ENCODE peak calls at places on chromosomes 4 and X, in seven cellular contexts. O is B cell, S is A549, L is amygdala, H is AG08395, K is nephron progenitor cell, W is AG08396. V is an unnamed sample.

GRCh38 chr4:185597532-185598188 is 62.4 kb upstream of the PDLIM3 start:
- DNase-seq in O (peak), S (peak), L (peak), H (peak), K (peak), W (peak), V (peak)

GRCh38 chrX:97168646-97169045 is 284.9 kb downstream of the RPA4 start:
- DNase-seq in O (no peak), S (no peak), L (no peak), H (no peak), K (no peak), W (no peak), V (no peak)

GRCh38 chr4:40909363-40909876 is 159.7 kb downstream of the NSUN7 start:
- DNase-seq in O (no peak), S (no peak), L (no peak), H (peak), K (no peak), W (peak), V (no peak)

GRCh38 chr4:153937289-153937688 is 148.4 kb upstream of the SFRP2 start:
- DNase-seq in O (no peak), S (no peak), L (no peak), H (no peak), K (no peak), W (no peak), V (no peak)

GRCh38 chrX:124266325-124267087 is 66.0 kb upstream of the TEX13D start:
- DNase-seq in O (no peak), S (no peak), L (no peak), H (no peak), K (no peak), W (no peak), V (no peak)

GRCh38 chr4:28287837-28288236 is 1427.2 kb downstream of the STIM2 start:
- DNase-seq in O (no peak), S (peak), L (no peak), H (peak), K (no peak), W (peak), V (no peak)

GRCh38 chr4:1418494-1419285 is 12.4 kb upstream of the NKX1-1 start:
- DNase-seq in O (no peak), S (no peak), L (no peak), H (no peak), K (no peak), W (no peak), V (no peak)

GRCh38 chr4:127782025-127782274 is 172 bp upstream of the HSPA4L start:
- DNase-seq in O (no peak), S (peak), L (peak), H (peak), K (peak), W (peak), V (peak)

GRCh38 chr4:74096265-74096980 is 2.6 kb downstream of the CXCL2 start:
- DNase-seq in O (no peak), S (peak), L (no peak), H (no peak), K (no peak), W (no peak), V (no peak)

GRCh38 chr4:19486400-19486799 is 765.3 kb upstream of the SLIT2 start:
- DNase-seq in O (no peak), S (no peak), L (no peak), H (no peak), K (no peak), W (no peak), V (no peak)

GRCh38 chrX:136710324-136710951 is 62.5 kb downstream of the CD40LG start:
- DNase-seq in O (no peak), S (no peak), L (no peak), H (no peak), K (no peak), W (no peak), V (peak)

GRCh38 chr4:127501103-127501502 is 131.7 kb upstream of the INTU start:
- DNase-seq in O (no peak), S (no peak), L (no peak), H (no peak), K (no peak), W (no peak), V (no peak)

GRCh38 chrX:133726211-133726630 is 259.2 kb downstream of the GPC3 start:
- DNase-seq in O (no peak), S (peak), L (no peak), H (peak), K (no peak), W (peak), V (no peak)

GRCh38 chr4:184383497-184384055 is 90.8 kb downstream of the IRF2 start:
- DNase-seq in O (no peak), S (peak), L (no peak), H (peak), K (no peak), W (peak), V (no peak)

GRCh38 chrX:46254623-46255022 is 290.6 kb downstream of the ZNF674 start:
- DNase-seq in O (no peak), S (no peak), L (no peak), H (no peak), K (no peak), W (no peak), V (no peak)

GRCh38 chrX:128518508-128518907 is 466.3 kb upstream of the ACTRT1 start:
- DNase-seq in O (no peak), S (peak), L (no peak), H (no peak), K (no peak), W (no peak), V (no peak)

GRCh38 chr4:147830987-147831386 is 99.1 kb downstream of the ARHGAP10 start:
- DNase-seq in O (no peak), S (peak), L (no peak), H (peak), K (no peak), W (no peak), V (no peak)

GRCh38 chr4:96004341-96004740 is 164.4 kb downstream of the PDHA2 start:
- DNase-seq in O (no peak), S (no peak), L (no peak), H (no peak), K (no peak), W (no peak), V (no peak)